ENCODE peak calls at places on chromosomes 5 and 9, in four cellular contexts. One of them, this sample, is unnamed.

GRCh38 chr9:3451956-3452355 is 73.8 kb downstream of the RFX3 start:
- DNase-seq in hepatocyte: no peak
- DNase-seq in H1: no peak
- DNase-seq in SK-N-SH: no peak
- DNase-seq in this sample: no peak

GRCh38 chr5:97229196-97229595 is 46.1 kb upstream of the RIOK2 start:
- DNase-seq in SK-N-SH: no peak
- DNase-seq in H1: no peak
- DNase-seq in hepatocyte: peak; percentile 14
- DNase-seq in this sample: peak; percentile 7

GRCh38 chr5:150024241-150024984 is 23.9 kb downstream of the HMGXB3 start:
- DNase-seq in H1: no peak
- DNase-seq in SK-N-SH: no peak
- DNase-seq in hepatocyte: no peak
- DNase-seq in this sample: no peak

GRCh38 chr9:126545116-126545515 is 68.6 kb upstream of the LMX1B start:
- DNase-seq in SK-N-SH: no peak
- DNase-seq in H1: no peak
- DNase-seq in hepatocyte: no peak
- DNase-seq in this sample: no peak

GRCh38 chr5:116075117-116075910 is 9.5 kb upstream of the COMMD10 start:
- DNase-seq in H1: no peak
- DNase-seq in SK-N-SH: no peak
- DNase-seq in hepatocyte: no peak
- DNase-seq in this sample: no peak

GRCh38 chr5:138035605-138036537 is 3.0 kb upstream of the FAM13B start:
- DNase-seq in SK-N-SH: peak; percentile 75
- DNase-seq in H1: peak; percentile 57
- DNase-seq in hepatocyte: peak; percentile 93
- DNase-seq in this sample: peak; percentile 55

GRCh38 chr9:17631396-17631795 is 52.5 kb downstream of the SH3GL2 start:
- DNase-seq in SK-N-SH: no peak
- DNase-seq in hepatocyte: no peak
- DNase-seq in H1: no peak
- DNase-seq in this sample: no peak

GRCh38 chr9:99820330-99821186 is 1.1 kb upstream of the NR4A3 start:
- DNase-seq in hepatocyte: peak; percentile 73
- DNase-seq in SK-N-SH: no peak
- DNase-seq in H1: no peak
- DNase-seq in this sample: no peak

GRCh38 chr5:171505473-171506043 is 86.1 kb downstream of the FGF18 start:
- DNase-seq in H1: no peak
- DNase-seq in SK-N-SH: no peak
- DNase-seq in hepatocyte: no peak
- DNase-seq in this sample: no peak

GRCh38 chr5:147190236-147190815 is 44.5 kb upstream of the STK32A start:
- DNase-seq in SK-N-SH: no peak
- DNase-seq in hepatocyte: no peak
- DNase-seq in H1: no peak
- DNase-seq in this sample: no peak

GRCh38 chr5:67963789-67964519 is 251.6 kb upstream of the PIK3R1 start:
- DNase-seq in H1: no peak
- DNase-seq in hepatocyte: no peak
- DNase-seq in SK-N-SH: no peak
- DNase-seq in this sample: no peak

GRCh38 chr9:111890254-111890791 is 6.3 kb upstream of the UGCG start:
- DNase-seq in H1: no peak
- DNase-seq in SK-N-SH: no peak
- DNase-seq in hepatocyte: no peak
- DNase-seq in this sample: no peak

GRCh38 chr5:138273834-138274188 is 610 bp downstream of the GFRA3 start:
- DNase-seq in SK-N-SH: no peak
- DNase-seq in hepatocyte: no peak
- DNase-seq in H1: no peak
- DNase-seq in this sample: no peak

GRCh38 chr5:171757853-171758535 is 27.6 kb upstream of the SMIM23 start:
- DNase-seq in H1: no peak
- DNase-seq in hepatocyte: peak; percentile 46
- DNase-seq in SK-N-SH: no peak
- DNase-seq in this sample: no peak

GRCh38 chr5:89967806-89968444 is 441.6 kb downstream of the CETN3 start:
- DNase-seq in H1: no peak
- DNase-seq in SK-N-SH: no peak
- DNase-seq in hepatocyte: no peak
- DNase-seq in this sample: no peak

GRCh38 chr5:115661156-115661555 is 35.3 kb upstream of the TMED7 start:
- DNase-seq in H1: no peak
- DNase-seq in SK-N-SH: no peak
- DNase-seq in hepatocyte: no peak
- DNase-seq in this sample: no peak

GRCh38 chr9:21455320-21455719 is 15.1 kb downstream of the IFNA1 start:
- DNase-seq in SK-N-SH: peak; percentile 8
- DNase-seq in H1: no peak
- DNase-seq in hepatocyte: peak; percentile 50
- DNase-seq in this sample: no peak

GRCh38 chr5:179883163-179883562 is 24.5 kb downstream of the TBC1D9B start:
- DNase-seq in SK-N-SH: no peak
- DNase-seq in H1: no peak
- DNase-seq in hepatocyte: no peak
- DNase-seq in this sample: no peak

GRCh38 chr5:56819027-56819881 is 3.9 kb downstream of the MAP3K1 start:
- DNase-seq in hepatocyte: no peak
- DNase-seq in H1: no peak
- DNase-seq in SK-N-SH: no peak
- DNase-seq in this sample: no peak

GRCh38 chr5:137758719-137759312 is 4.7 kb upstream of the HNRNPA0 start:
- DNase-seq in hepatocyte: no peak
- DNase-seq in H1: no peak
- DNase-seq in SK-N-SH: no peak
- DNase-seq in this sample: peak; percentile 84

DNA sequence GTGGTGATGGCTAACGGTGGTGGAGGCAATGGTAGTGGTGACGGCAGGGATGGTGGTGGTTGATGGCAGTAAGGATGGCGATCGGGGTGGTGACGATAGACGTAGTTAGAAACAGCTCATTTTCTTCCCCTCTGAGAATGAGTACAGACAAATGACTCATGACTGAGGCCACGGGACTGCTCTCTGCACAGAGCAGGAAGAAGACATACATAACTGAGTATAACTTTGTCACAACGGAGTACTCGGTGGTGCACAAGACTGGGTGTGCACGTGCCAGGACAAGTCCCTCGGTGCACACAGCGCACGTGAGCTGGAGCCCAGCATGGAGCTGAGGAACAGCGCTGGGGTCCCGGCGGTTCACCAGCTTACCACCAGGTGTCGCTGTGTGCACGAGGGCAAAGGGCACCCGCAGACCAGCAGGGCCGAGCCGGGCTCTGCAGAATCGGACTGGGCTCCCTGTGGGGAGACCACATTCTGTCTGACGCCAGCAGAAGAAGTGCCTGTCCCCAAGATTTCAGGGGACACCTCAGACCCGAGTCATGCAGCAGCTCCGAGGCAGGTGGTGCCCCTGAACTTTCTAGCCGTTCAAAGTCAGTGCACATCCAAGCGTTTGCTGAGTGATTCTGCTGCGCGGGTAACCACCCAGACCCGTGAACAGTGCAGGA is 188.6 kb downstream of the FSTL4 start:
- DNase-seq in SK-N-SH: peak; percentile 87
- DNase-seq in H1: peak; percentile 97
- DNase-seq in hepatocyte: peak; percentile 78
- DNase-seq in this sample: peak; percentile 41
- H2AFZ ChIP-seq in SK-N-SH: no peak overlapping the region
- H2AFZ ChIP-seq in H1: no peak overlapping the region
- H2AFZ ChIP-seq in hepatocyte: peak overlapping the region; percentile 11
- H2AFZ ChIP-seq in this sample: no peak overlapping the region

DNA sequence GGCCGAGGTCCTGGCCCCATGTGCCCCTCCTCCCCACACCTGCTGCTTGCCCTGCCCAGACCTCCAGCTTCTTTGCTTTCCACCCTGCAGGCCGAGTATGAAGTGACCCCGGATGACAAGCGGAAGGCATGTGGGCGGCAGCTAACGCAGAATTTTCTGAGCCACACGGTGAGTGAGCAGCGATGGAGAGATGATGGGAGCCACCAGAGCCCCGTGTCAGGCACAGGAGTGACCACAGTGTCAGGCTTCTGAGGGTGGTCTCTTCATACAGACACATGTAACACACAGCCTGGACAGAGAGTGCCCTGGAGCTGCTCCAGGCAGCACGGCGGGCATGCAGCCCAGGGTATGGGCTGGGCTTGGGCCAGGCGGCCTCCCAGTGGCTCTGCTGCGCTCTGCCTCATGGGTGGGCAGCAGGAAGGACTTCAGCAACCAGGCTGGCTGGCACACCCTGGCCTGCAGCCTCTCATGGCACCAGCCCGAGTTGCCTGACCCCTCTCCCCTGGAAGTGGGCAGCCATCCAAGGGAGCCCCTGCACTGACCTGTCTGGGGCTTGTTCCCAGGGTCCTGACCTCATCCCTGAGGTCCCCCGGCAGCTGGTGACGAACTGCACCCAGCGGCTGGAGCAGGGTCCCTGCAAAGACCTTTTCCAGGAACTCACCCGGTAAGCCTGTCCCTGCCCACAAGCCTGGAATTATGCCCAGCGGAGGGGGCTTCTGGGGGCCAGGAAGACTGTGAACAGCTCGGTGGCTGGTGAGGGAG is 5.8 kb downstream of the GRK6 start:
- DNase-seq in SK-N-SH: no peak
- DNase-seq in H1: no peak
- DNase-seq in hepatocyte: no peak
- DNase-seq in this sample: no peak
- H3K4me3 ChIP-seq in SK-N-SH: no peak overlapping the region
- H3K4me3 ChIP-seq in H1: no peak overlapping the region
- H3K4me3 ChIP-seq in hepatocyte: no peak overlapping the region
- H3K4me3 ChIP-seq in this sample: no peak overlapping the region

GRCh38 chr5:132487841-132488555 is 2.6 kb downstream of the IRF1 start:
- DNase-seq in SK-N-SH: no peak
- DNase-seq in H1: no peak
- DNase-seq in hepatocyte: peak; percentile 2
- DNase-seq in this sample: no peak
- H4K20me1 ChIP-seq in SK-N-SH: peaks cover 28% of the 10 kb centered on the region
- H4K20me1 ChIP-seq in H1: no peaks in the 10 kb centered on the region
- H4K20me1 ChIP-seq in hepatocyte: peaks cover 25% of the 10 kb centered on the region
- H4K20me1 ChIP-seq in this sample: peaks cover 5% of the 10 kb centered on the region

DNA sequence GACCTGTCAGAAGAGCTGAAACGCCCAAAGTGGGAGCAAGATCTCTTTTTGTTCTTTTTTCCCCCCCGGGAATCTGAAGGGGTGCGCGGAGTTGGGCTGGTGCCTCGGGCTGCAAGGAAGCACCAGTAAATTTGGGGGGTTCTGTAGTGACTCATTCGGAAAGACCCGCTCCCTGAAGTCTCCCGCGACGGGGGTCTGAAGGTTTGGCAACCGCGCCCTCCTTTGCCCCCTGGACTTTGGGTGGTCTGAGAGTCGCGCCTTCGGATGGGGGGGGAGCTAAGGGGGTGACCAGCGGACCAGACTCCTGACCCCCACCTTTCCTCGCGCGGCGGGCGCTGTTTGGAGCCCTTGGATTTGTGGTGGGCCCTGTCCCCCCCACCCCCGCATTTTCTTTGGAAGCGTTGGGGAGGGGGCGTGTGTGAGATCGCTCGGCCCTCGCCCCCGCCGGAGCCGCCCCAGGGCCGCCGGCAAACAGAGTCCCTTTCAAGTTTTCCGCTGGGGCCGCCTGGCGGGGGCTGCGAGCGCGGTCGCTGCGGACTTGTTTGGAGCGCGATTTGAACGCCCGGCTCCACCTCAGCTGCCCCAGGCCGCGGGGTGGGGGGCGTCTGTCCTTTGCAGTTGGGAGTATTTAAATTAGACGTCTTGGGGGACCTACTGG is 2.0 kb downstream of the CXXC5 start:
- DNase-seq in H1: no peak
- DNase-seq in SK-N-SH: no peak
- DNase-seq in hepatocyte: peak; percentile 76
- DNase-seq in this sample: no peak
- H2AFZ ChIP-seq in H1: no peak overlapping the region
- H2AFZ ChIP-seq in SK-N-SH: no peak overlapping the region
- H2AFZ ChIP-seq in hepatocyte: no peak overlapping the region
- H2AFZ ChIP-seq in this sample: no peak overlapping the region

GRCh38 chr9:68973619-68974018 is 40.3 kb downstream of the PRKACG start:
- DNase-seq in H1: no peak
- DNase-seq in hepatocyte: no peak
- DNase-seq in SK-N-SH: no peak
- DNase-seq in this sample: no peak
- H3K4me3 ChIP-seq in H1: no peak overlapping the region
- H3K4me3 ChIP-seq in hepatocyte: no peak overlapping the region
- H3K4me3 ChIP-seq in SK-N-SH: no peak overlapping the region
- H3K4me3 ChIP-seq in this sample: no peak overlapping the region

GRCh38 chr5:55338810-55339243 is 31.0 kb downstream of the MTREX start:
- DNase-seq in SK-N-SH: no peak
- DNase-seq in H1: no peak
- DNase-seq in hepatocyte: no peak
- DNase-seq in this sample: no peak
- H4K20me1 ChIP-seq in SK-N-SH: no peaks in the 10 kb centered on the region
- H4K20me1 ChIP-seq in H1: peaks cover 1% of the 10 kb centered on the region
- H4K20me1 ChIP-seq in hepatocyte: no peaks in the 10 kb centered on the region
- H4K20me1 ChIP-seq in this sample: no peaks in the 10 kb centered on the region